ENCODE peak calls at places on chromosomes 3 and 15, in seven cellular contexts. P, M, Y, T, F, H and V are unnamed samples.

GRCh38 chr15:76674883-76675282 is 230.3 kb downstream of the SCAPER start:
- DNase-seq in H (no peak), F (no peak), Y (no peak), T (no peak), P (no peak), M (no peak), V (no peak)

GRCh38 chr3:64686446-64686908 is 1.3 kb downstream of the ADAMTS9 start:
- DNase-seq in T (peak; percentile 53), F (peak; percentile 14), Y (no peak), M (peak; percentile 34), H (peak; percentile 39), P (no peak), V (no peak)

GRCh38 chr3:15557511-15557946 is 36.0 kb upstream of the COLQ start:
- DNase-seq in Y (no peak), F (peak; percentile 28), P (peak; percentile 76), T (no peak), M (peak; percentile 66), H (peak; percentile 66), V (peak; percentile 54)

GRCh38 chr3:188230962-188231361 is 77.0 kb downstream of the LPP start:
- DNase-seq in P (no peak), T (peak; percentile 70), H (no peak), F (no peak), Y (no peak), M (no peak), V (no peak)

GRCh38 chr15:100902436-100903190 is 16.5 kb upstream of the LRRK1 start:
- DNase-seq in Y (peak; percentile 90), T (peak; percentile 79), H (peak; percentile 83), M (peak; percentile 96), P (no peak), F (no peak), V (peak; percentile 93)

GRCh38 chr3:194781617-194782016 is 95.9 kb downstream of the FAM43A start:
- DNase-seq in P (no peak), T (no peak), F (no peak), M (no peak), H (no peak), Y (no peak), V (no peak)

GRCh38 chr15:98785796-98786581 is 137.7 kb downstream of the IGF1R start:
- DNase-seq in P (no peak), T (peak; percentile 63), Y (no peak), M (peak; percentile 58), H (peak; percentile 61), F (no peak), V (no peak)

GRCh38 chr15:75542386-75542797 is 36.7 kb downstream of the PTPN9 start:
- DNase-seq in F (no peak), Y (no peak), P (no peak), M (no peak), T (no peak), H (no peak), V (no peak)

GRCh38 chr15:95556225-95556624 is 774.3 kb upstream of the NR2F2 start:
- DNase-seq in Y (no peak), P (no peak), F (no peak), H (no peak), M (no peak), T (no peak), V (no peak)

GRCh38 chr15:72353266-72353665 is 22.5 kb downstream of the HEXA start:
- DNase-seq in M (no peak), F (no peak), P (no peak), Y (no peak), H (no peak), T (no peak), V (no peak)

GRCh38 chr15:85730001-85730820 is 64.5 kb downstream of the KLHL25 start:
- DNase-seq in M (peak; percentile 53), P (no peak), H (no peak), F (peak; percentile 73), Y (no peak), T (no peak), V (no peak)

GRCh38 chr15:39592500-39592899 is 11.6 kb downstream of the THBS1 start:
- DNase-seq in H (peak; percentile 13), F (no peak), Y (no peak), T (peak; percentile 32), M (no peak), P (no peak), V (no peak)

GRCh38 chr3:24196526-24196925 is 251.4 kb downstream of the NR1D2 start:
- DNase-seq in Y (no peak), M (no peak), H (no peak), F (no peak), P (no peak), T (no peak), V (no peak)

GRCh38 chr3:99409961-99410360 is 228.4 kb upstream of the COL8A1 start:
- DNase-seq in H (no peak), M (no peak), T (no peak), Y (no peak), F (no peak), P (no peak), V (no peak)

GRCh38 chr3:48635222-48636021 is at the start of gene SLC26A6:
- DNase-seq in H (peak; percentile 99), M (peak; percentile 97), P (peak; percentile 94), T (peak; percentile 98), F (peak; percentile 98), Y (peak; percentile 100), V (peak; percentile 94)
- TF ChIP-seq POLR2A in H (peak; percentile 79), M (peak; percentile 77), P (peak; percentile 66), T (no peak), F (peak; percentile 45), Y (no peak), V (peak; percentile 34)

GRCh38 chr3:152272771-152273242 is 4.1 kb downstream of the MBNL1 start:
- DNase-seq in T (no peak), H (no peak), Y (no peak), M (no peak), F (no peak), P (no peak), V (no peak)

GRCh38 chr3:152270145-152270870 is 1.6 kb downstream of the MBNL1 start:
- DNase-seq in M (no peak), Y (no peak), T (no peak), P (no peak), H (no peak), F (no peak), V (no peak)

GRCh38 chr3:152270944-152271343 is 2.2 kb downstream of the MBNL1 start:
- DNase-seq in M (no peak), T (no peak), P (no peak), Y (no peak), H (no peak), F (no peak), V (no peak)

GRCh38 chr3:152269423-152270144 is 855 bp downstream of the MBNL1 start:
- DNase-seq in T (peak; percentile 55), P (peak; percentile 46), Y (peak; percentile 74), M (peak; percentile 64), F (peak; percentile 18), H (peak; percentile 73), V (peak; percentile 85)

GRCh38 chr3:152271465-152272035 is 2.8 kb downstream of the MBNL1 start:
- DNase-seq in F (no peak), P (no peak), H (no peak), T (no peak), M (no peak), Y (no peak), V (no peak)
- H3K4me3 ChIP-seq in F (peak overlapping the region; percentile 65), P (peak overlapping the region; percentile 88), H (peak overlapping the region; percentile 81), T (peak overlapping the region; percentile 87), M (no peak overlapping the region), Y (peak overlapping the region; percentile 85), V (peak overlapping the region; percentile 58)

GRCh38 chr15:74130089-74130848 is at the start of gene ISLR2:
- DNase-seq in Y (no peak), P (peak; percentile 14), M (no peak), H (no peak), T (no peak), F (no peak), V (no peak)

GRCh38 chr15:74131618-74132191 is 1.3 kb downstream of the ISLR2 start:
- DNase-seq in H (no peak), Y (no peak), P (no peak), F (no peak), M (no peak), T (no peak), V (no peak)

GRCh38 chr15:74129411-74130088 is 836 bp upstream of the ISLR2 start:
- DNase-seq in T (no peak), M (no peak), H (no peak), F (no peak), Y (peak; percentile 57), P (peak; percentile 12), V (no peak)

GRCh38 chr15:74132681-74133070 is 2.3 kb downstream of the ISLR2 start:
- DNase-seq in Y (no peak), M (no peak), H (no peak), P (no peak), F (no peak), T (no peak), V (no peak)

GRCh38 chr15:74130849-74131617 is 647 bp downstream of the ISLR2 start:
- DNase-seq in M (no peak), Y (no peak), F (no peak), T (no peak), P (peak; percentile 6), H (no peak), V (no peak)
- H3K4me1 ChIP-seq in M (peaks cover 41% of the 10 kb centered on the region), Y (peaks cover 21% of the 10 kb centered on the region), F (peaks cover 14% of the 10 kb centered on the region), T (peaks cover 34% of the 10 kb centered on the region), P (peaks cover 3% of the 10 kb centered on the region), H (peaks cover 3% of the 10 kb centered on the region), V (no peaks in the 10 kb centered on the region)

GRCh38 chr15:89136084-89136806 is 48.0 kb downstream of the ABHD2 start:
- DNase-seq in T (no peak), Y (no peak), M (no peak), F (no peak), H (no peak), P (no peak), V (no peak)

GRCh38 chr15:89137926-89138325 is 49.7 kb downstream of the ABHD2 start:
- DNase-seq in F (no peak), T (no peak), M (no peak), Y (no peak), H (no peak), P (no peak), V (no peak)

GRCh38 chr15:89139613-89140499 is 51.6 kb downstream of the ABHD2 start:
- DNase-seq in T (peak; percentile 46), P (no peak), H (no peak), Y (no peak), M (peak; percentile 48), F (no peak), V (no peak)

GRCh38 chr15:89138999-89139612 is 50.9 kb downstream of the ABHD2 start:
- DNase-seq in M (no peak), F (no peak), P (no peak), H (no peak), T (peak; percentile 42), Y (no peak), V (no peak)

DNA sequence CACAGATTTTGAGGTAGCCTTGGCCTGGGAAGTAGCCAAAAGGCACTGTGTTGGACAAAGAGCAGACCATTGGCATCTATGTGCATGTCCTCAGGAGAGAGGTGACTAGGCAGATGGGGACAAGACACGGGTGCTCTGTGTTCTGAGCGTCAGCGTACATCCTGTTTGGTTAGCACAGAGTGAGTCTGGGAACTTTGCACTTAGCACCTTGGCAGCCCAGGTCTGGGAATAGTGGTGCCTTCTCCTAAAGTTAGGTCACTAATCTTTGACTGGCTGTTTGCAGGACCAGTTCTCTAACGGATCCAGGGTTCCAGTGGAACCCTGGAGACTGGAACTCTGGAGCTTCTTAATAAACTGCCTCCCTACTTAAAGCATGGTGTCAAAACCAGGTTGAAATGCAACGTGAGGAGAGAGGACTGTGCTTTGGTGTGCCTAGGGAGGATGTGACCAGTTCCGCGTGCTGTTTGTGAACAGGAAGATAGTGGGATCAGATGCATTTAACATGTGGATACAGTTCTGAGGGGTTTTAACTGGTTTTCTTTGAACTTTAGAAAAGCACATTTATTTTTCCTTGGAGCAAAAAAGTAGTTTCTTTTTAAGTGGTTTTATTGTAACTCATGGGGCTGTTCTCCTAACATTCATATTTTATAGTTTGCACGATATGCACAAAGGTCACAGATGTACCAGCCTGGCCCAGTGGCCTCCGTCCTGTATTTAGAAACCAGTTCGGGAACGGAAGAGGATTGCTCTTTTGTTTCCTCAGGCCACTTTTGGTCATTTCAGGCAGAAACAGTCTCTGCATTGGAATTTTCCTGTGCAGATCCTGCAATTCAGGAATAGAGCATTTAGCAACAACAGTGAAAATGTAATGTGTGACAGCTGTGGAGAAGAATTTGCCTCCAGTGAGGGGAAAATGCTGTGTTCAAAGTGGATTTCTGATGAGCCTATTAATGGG is 48.8 kb downstream of the ABHD2 start:
- DNase-seq in Y (peak; percentile 80), T (peak; percentile 85), H (peak; percentile 22), M (peak; percentile 64), P (no peak), F (no peak), V (no peak)
- TF ChIP-seq POLR2A in Y (no peak), T (no peak), H (no peak), M (no peak), P (no peak), F (no peak), V (no peak)